ENCODE peak calls at places on chromosomes 12 and 14, in six cellular contexts. H, K, A, Y, N and V are unnamed samples.

GRCh38 chr14:101365329-101366158 is 195.8 kb upstream of the DIO3 start:
- DNase-seq in H (no peak), K (no peak), A (peak; percentile 55), Y (no peak), N (peak; percentile 46), V (no peak)

GRCh38 chr14:73269729-73270651 is 32.7 kb downstream of the PAPLN start:
- DNase-seq in H (no peak), K (no peak), A (no peak), Y (peak; percentile 58), N (peak; percentile 65), V (no peak)

GRCh38 chr14:33569844-33570716 is 380.8 kb downstream of the EGLN3 start:
- DNase-seq in H (no peak), K (peak; percentile 55), A (no peak), Y (no peak), N (no peak), V (no peak)

GRCh38 chr12:66964629-66965028 is 285.8 kb upstream of the GRIP1 start:
- DNase-seq in H (peak; percentile 61), K (peak; percentile 87), A (no peak), Y (no peak), N (no peak), V (no peak)

GRCh38 chr14:103196716-103197115 is 73.5 kb downstream of the TNFAIP2 start:
- DNase-seq in H (no peak), K (no peak), A (no peak), Y (no peak), N (no peak), V (no peak)

GRCh38 chr12:80713419-80713818 is 3.3 kb upstream of the MYF5 start:
- DNase-seq in H (no peak), K (no peak), A (no peak), Y (no peak), N (no peak), V (no peak)

GRCh38 chr14:65334765-65335411 is 77.6 kb upstream of the FUT8 start:
- DNase-seq in H (peak; percentile 94), K (no peak), A (no peak), Y (peak; percentile 62), N (no peak), V (no peak)

GRCh38 chr14:94113908-94114588 is 3.5 kb downstream of the IFI27 start:
- DNase-seq in H (no peak), K (no peak), A (no peak), Y (no peak), N (no peak), V (no peak)

GRCh38 chr12:93448796-93449195 is 7.0 kb upstream of the UBE2N start:
- DNase-seq in H (no peak), K (no peak), A (no peak), Y (no peak), N (no peak), V (no peak)

GRCh38 chr12:132904718-132905328 is 17.4 kb upstream of the CHFR start:
- DNase-seq in H (no peak), K (peak; percentile 47), A (peak; percentile 83), Y (peak; percentile 83), N (peak; percentile 79), V (no peak)

DNA sequence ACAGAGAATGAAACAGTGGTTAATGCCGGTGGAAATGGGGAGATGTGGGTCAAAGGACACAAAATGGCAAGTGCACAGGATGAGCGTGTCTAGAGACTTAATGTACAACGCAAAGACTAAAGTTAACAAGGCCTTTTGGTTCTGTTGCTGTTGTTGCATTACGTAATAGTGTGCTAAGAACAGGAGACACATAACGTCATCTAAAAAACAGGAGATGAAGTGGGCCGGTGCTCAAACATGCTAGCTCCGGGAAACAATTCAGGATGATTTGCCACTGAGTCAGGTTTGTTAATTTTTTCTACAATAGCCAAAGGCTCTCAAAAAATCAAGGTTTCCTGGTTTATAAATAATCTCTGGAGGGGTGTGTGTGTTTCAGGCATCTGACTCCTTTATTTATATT is 55.5 kb downstream of the ETV6 start:
- DNase-seq in H (peak; percentile 56), K (peak; percentile 91), A (peak; percentile 31), Y (no peak), N (no peak), V (peak; percentile 77)
- H3K27ac ChIP-seq in H (peak overlapping the region; percentile 14), K (peak overlapping the region; percentile 73), A (peak overlapping the region; percentile 37), Y (peak overlapping the region; percentile 81), N (peak overlapping the region; percentile 15), V (peak overlapping the region; percentile 84)

GRCh38 chr14:28783593-28784143 is 17.1 kb downstream of the FOXG1 start:
- DNase-seq in H (no peak), K (no peak), A (no peak), Y (no peak), N (no peak), V (no peak)

GRCh38 chr14:28780843-28781503 is 14.4 kb downstream of the FOXG1 start:
- DNase-seq in H (no peak), K (no peak), A (no peak), Y (no peak), N (no peak), V (no peak)

GRCh38 chr14:28784262-28785021 is 17.9 kb downstream of the FOXG1 start:
- DNase-seq in H (no peak), K (no peak), A (no peak), Y (no peak), N (no peak), V (no peak)

GRCh38 chr14:28779416-28779941 is 12.9 kb downstream of the FOXG1 start:
- DNase-seq in H (no peak), K (no peak), A (no peak), Y (no peak), N (no peak), V (no peak)

GRCh38 chr14:28785096-28785952 is 18.7 kb downstream of the FOXG1 start:
- DNase-seq in H (no peak), K (no peak), A (no peak), Y (no peak), N (peak; percentile 55), V (no peak)
- H3K4me3 ChIP-seq in H (no peak overlapping the region), K (peak overlapping the region; percentile 40), A (no peak overlapping the region), Y (peak overlapping the region; percentile 8), N (peak overlapping the region; percentile 39), V (peak overlapping the region; percentile 46)

DNA sequence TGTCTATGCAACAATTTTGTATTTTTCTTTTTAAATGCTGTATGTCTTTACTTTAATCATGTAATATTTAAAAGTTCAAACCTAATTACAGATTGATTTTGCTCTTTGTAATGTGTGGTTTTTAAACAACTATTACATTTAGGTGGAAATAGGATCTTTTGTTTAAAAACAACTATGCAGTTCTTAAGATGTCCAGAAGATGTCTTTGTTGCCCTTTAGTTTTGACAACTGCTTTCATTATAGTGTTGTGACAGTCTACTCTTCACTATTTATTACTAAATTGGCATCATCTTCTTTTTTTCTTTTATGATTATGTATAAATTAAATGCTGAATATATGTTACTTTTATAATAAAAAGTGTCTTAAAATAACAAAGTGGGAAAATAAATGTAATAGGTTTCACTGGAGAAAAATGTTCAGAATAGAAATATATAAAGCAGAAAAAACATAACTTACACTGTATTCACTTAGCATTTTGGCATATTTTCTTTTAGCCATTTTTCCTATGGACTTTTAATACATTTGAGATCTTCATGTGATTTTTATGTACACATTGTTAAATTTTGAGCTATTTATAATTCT is 27.1 kb upstream of the PCNX4 start:
- DNase-seq in H (no peak), K (no peak), A (no peak), Y (no peak), N (no peak), V (peak; percentile 3)
- TF ChIP-seq CTCF in H (peak; percentile 75), K (peak; percentile 43), A (peak; percentile 53), Y (peak; percentile 50), N (peak; percentile 78), V (peak; percentile 67)

GRCh38 chr14:76936483-76936882 is 92.0 kb downstream of the IRF2BPL start:
- DNase-seq in H (no peak), K (no peak), A (peak; percentile 65), Y (peak; percentile 41), N (peak; percentile 48), V (no peak)

GRCh38 chr14:76940057-76940456 is 88.5 kb downstream of the IRF2BPL start:
- DNase-seq in H (no peak), K (no peak), A (no peak), Y (no peak), N (no peak), V (no peak)

GRCh38 chr14:76939015-76939742 is 89.3 kb downstream of the IRF2BPL start:
- DNase-seq in H (no peak), K (no peak), A (no peak), Y (no peak), N (no peak), V (no peak)

GRCh38 chr14:76937181-76938091 is 91.1 kb downstream of the IRF2BPL start:
- DNase-seq in H (peak; percentile 48), K (peak; percentile 89), A (peak; percentile 73), Y (peak; percentile 30), N (peak; percentile 57), V (peak; percentile 75)

GRCh38 chr14:76938092-76938500 is 90.4 kb downstream of the IRF2BPL start:
- DNase-seq in H (no peak), K (no peak), A (no peak), Y (no peak), N (no peak), V (no peak)
- H3K27ac ChIP-seq in H (no peak overlapping the region), K (no peak overlapping the region), A (peak overlapping the region; percentile 65), Y (peak overlapping the region; percentile 46), N (peak overlapping the region; percentile 86), V (peak overlapping the region; percentile 77)